ENCODE peak calls at places on chromosome 15, in seven cellular contexts. One of them, this sample, is unnamed.

GRCh38 chr15:59062985-59063384 is 42.0 kb upstream of the CCNB2 start:
- DNase-seq in cardiac fibroblast: peak; percentile 35
- DNase-seq in heart left ventricle: no peak
- DNase-seq in RWPE1: no peak
- DNase-seq in progenitor cell of endocrine pancreas: no peak
- DNase-seq in IMR-90: no peak
- DNase-seq in foreskin fibroblast: no peak
- DNase-seq in this sample: no peak

GRCh38 chr15:54374184-54374947 is 396.1 kb downstream of the UNC13C start:
- DNase-seq in RWPE1: no peak
- DNase-seq in progenitor cell of endocrine pancreas: no peak
- DNase-seq in IMR-90: no peak
- DNase-seq in heart left ventricle: no peak
- DNase-seq in foreskin fibroblast: no peak
- DNase-seq in cardiac fibroblast: no peak
- DNase-seq in this sample: no peak

GRCh38 chr15:74203914-74204431 is 1.4 kb upstream of the STRA6 start:
- DNase-seq in cardiac fibroblast: peak; percentile 26
- DNase-seq in heart left ventricle: no peak
- DNase-seq in progenitor cell of endocrine pancreas: no peak
- DNase-seq in foreskin fibroblast: no peak
- DNase-seq in IMR-90: peak; percentile 80
- DNase-seq in RWPE1: no peak
- DNase-seq in this sample: no peak

GRCh38 chr15:45871121-45871855 is 236.5 kb downstream of the SQOR start:
- DNase-seq in IMR-90: no peak
- DNase-seq in foreskin fibroblast: peak; percentile 78
- DNase-seq in heart left ventricle: no peak
- DNase-seq in progenitor cell of endocrine pancreas: no peak
- DNase-seq in RWPE1: no peak
- DNase-seq in cardiac fibroblast: peak; percentile 9
- DNase-seq in this sample: no peak

GRCh38 chr15:91521996-91522395 is 331.5 kb upstream of the SLCO3A1 start:
- DNase-seq in cardiac fibroblast: peak; percentile 78
- DNase-seq in foreskin fibroblast: peak; percentile 14
- DNase-seq in IMR-90: peak; percentile 82
- DNase-seq in progenitor cell of endocrine pancreas: no peak
- DNase-seq in RWPE1: no peak
- DNase-seq in heart left ventricle: no peak
- DNase-seq in this sample: no peak

GRCh38 chr15:65550681-65551098 is 20.4 kb downstream of the HACD3 start:
- DNase-seq in progenitor cell of endocrine pancreas: no peak
- DNase-seq in cardiac fibroblast: peak; percentile 18
- DNase-seq in foreskin fibroblast: no peak
- DNase-seq in RWPE1: no peak
- DNase-seq in IMR-90: peak; percentile 80
- DNase-seq in heart left ventricle: no peak
- DNase-seq in this sample: no peak

GRCh38 chr15:60790641-60791040 is 311.7 kb upstream of the ICE2 start:
- DNase-seq in heart left ventricle: no peak
- DNase-seq in IMR-90: no peak
- DNase-seq in foreskin fibroblast: no peak
- DNase-seq in cardiac fibroblast: no peak
- DNase-seq in RWPE1: peak; percentile 34
- DNase-seq in progenitor cell of endocrine pancreas: no peak
- DNase-seq in this sample: no peak

GRCh38 chr15:91965501-91966180 is 112.1 kb downstream of the SLCO3A1 start:
- DNase-seq in cardiac fibroblast: peak; percentile 73
- DNase-seq in progenitor cell of endocrine pancreas: no peak
- DNase-seq in heart left ventricle: no peak
- DNase-seq in foreskin fibroblast: peak; percentile 23
- DNase-seq in RWPE1: peak; percentile 91
- DNase-seq in IMR-90: peak; percentile 33
- DNase-seq in this sample: peak; percentile 77

GRCh38 chr15:22895465-22896190 is 57.2 kb downstream of the NIPA2 start:
- DNase-seq in IMR-90: peak; percentile 34
- DNase-seq in heart left ventricle: no peak
- DNase-seq in RWPE1: peak; percentile 98
- DNase-seq in foreskin fibroblast: peak; percentile 49
- DNase-seq in progenitor cell of endocrine pancreas: no peak
- DNase-seq in cardiac fibroblast: peak; percentile 49
- DNase-seq in this sample: peak; percentile 66

GRCh38 chr15:31262901-31263671 is 63.5 kb upstream of the KLF13 start:
- DNase-seq in heart left ventricle: no peak
- DNase-seq in IMR-90: peak; percentile 7
- DNase-seq in cardiac fibroblast: peak; percentile 43
- DNase-seq in RWPE1: peak; percentile 56
- DNase-seq in progenitor cell of endocrine pancreas: no peak
- DNase-seq in foreskin fibroblast: peak; percentile 39
- DNase-seq in this sample: no peak

GRCh38 chr15:31265090-31265870 is 61.4 kb upstream of the KLF13 start:
- DNase-seq in IMR-90: no peak
- DNase-seq in heart left ventricle: peak; percentile 4
- DNase-seq in progenitor cell of endocrine pancreas: no peak
- DNase-seq in cardiac fibroblast: no peak
- DNase-seq in RWPE1: no peak
- DNase-seq in foreskin fibroblast: no peak
- DNase-seq in this sample: no peak

GRCh38 chr15:31262143-31262530 is 64.5 kb upstream of the KLF13 start:
- DNase-seq in heart left ventricle: no peak
- DNase-seq in RWPE1: no peak
- DNase-seq in foreskin fibroblast: no peak
- DNase-seq in progenitor cell of endocrine pancreas: no peak
- DNase-seq in cardiac fibroblast: no peak
- DNase-seq in IMR-90: no peak
- DNase-seq in this sample: no peak

GRCh38 chr15:31264534-31265089 is 62.0 kb upstream of the KLF13 start:
- DNase-seq in RWPE1: no peak
- DNase-seq in heart left ventricle: peak; percentile 2
- DNase-seq in foreskin fibroblast: no peak
- DNase-seq in progenitor cell of endocrine pancreas: no peak
- DNase-seq in IMR-90: no peak
- DNase-seq in cardiac fibroblast: no peak
- DNase-seq in this sample: no peak

DNA sequence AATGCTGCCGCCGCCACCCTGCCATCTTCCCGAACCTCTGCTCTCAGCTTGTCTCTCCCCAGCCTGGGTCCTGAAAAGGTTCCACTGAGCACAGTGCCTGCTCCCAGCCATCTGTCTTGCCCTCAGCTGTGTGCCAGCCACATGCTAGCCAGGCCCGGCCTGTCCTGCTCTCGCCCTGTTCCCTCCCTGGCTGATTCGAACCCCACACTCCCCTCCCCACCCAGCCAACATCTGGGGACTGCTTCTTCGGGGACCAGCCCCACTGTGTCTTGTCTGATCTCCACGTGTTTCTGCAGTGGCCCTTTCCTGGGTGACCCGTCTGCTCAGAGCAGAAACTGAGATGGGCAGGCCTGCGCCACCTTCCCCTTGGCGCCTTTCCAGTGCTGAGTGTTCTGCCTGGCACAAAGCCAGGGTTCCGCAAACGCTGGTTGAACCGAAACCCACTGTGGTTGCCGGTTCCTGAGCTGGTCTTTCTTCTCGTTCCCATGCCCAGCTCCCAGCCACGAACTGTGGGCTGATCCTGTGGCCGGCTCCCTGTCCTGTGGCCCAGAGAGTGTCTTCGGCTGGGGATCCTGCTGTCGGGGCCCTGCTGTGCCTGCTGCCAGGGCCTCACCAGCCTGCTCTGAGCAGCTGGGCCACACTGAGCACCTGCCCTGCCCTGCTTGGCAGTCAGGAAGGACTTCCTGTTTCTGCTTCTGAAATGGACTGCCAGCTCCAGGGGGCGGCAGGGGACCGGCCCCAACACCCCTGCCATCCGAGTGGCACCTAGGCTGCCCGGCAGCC is 62.7 kb upstream of the KLF13 start:
- DNase-seq in foreskin fibroblast: no peak
- DNase-seq in heart left ventricle: peak; percentile 70
- DNase-seq in progenitor cell of endocrine pancreas: no peak
- DNase-seq in RWPE1: peak; percentile 38
- DNase-seq in IMR-90: no peak
- DNase-seq in cardiac fibroblast: no peak
- DNase-seq in this sample: peak; percentile 38
- TF ChIP-seq CTCF in foreskin fibroblast: no peak
- TF ChIP-seq CTCF in heart left ventricle: no peak
- TF ChIP-seq CTCF in progenitor cell of endocrine pancreas: no peak
- TF ChIP-seq CTCF in RWPE1: no peak
- TF ChIP-seq CTCF in IMR-90: no peak
- TF ChIP-seq CTCF in cardiac fibroblast: no peak
- TF ChIP-seq CTCF in this sample: no peak

GRCh38 chr15:82833283-82833682 is 23.9 kb downstream of the WHAMM start:
- DNase-seq in cardiac fibroblast: no peak
- DNase-seq in progenitor cell of endocrine pancreas: no peak
- DNase-seq in IMR-90: no peak
- DNase-seq in heart left ventricle: no peak
- DNase-seq in foreskin fibroblast: no peak
- DNase-seq in RWPE1: no peak
- DNase-seq in this sample: peak; percentile 17

GRCh38 chr15:82830427-82831173 is 21.2 kb downstream of the WHAMM start:
- DNase-seq in heart left ventricle: no peak
- DNase-seq in foreskin fibroblast: no peak
- DNase-seq in IMR-90: no peak
- DNase-seq in RWPE1: no peak
- DNase-seq in progenitor cell of endocrine pancreas: no peak
- DNase-seq in cardiac fibroblast: no peak
- DNase-seq in this sample: no peak

GRCh38 chr15:82831894-82832600 is 22.6 kb downstream of the WHAMM start:
- DNase-seq in foreskin fibroblast: no peak
- DNase-seq in progenitor cell of endocrine pancreas: no peak
- DNase-seq in IMR-90: no peak
- DNase-seq in RWPE1: no peak
- DNase-seq in heart left ventricle: no peak
- DNase-seq in cardiac fibroblast: no peak
- DNase-seq in this sample: no peak

GRCh38 chr15:82835391-82835917 is 26.0 kb downstream of the WHAMM start:
- DNase-seq in cardiac fibroblast: no peak
- DNase-seq in progenitor cell of endocrine pancreas: no peak
- DNase-seq in IMR-90: no peak
- DNase-seq in heart left ventricle: no peak
- DNase-seq in RWPE1: no peak
- DNase-seq in foreskin fibroblast: no peak
- DNase-seq in this sample: no peak

DNA sequence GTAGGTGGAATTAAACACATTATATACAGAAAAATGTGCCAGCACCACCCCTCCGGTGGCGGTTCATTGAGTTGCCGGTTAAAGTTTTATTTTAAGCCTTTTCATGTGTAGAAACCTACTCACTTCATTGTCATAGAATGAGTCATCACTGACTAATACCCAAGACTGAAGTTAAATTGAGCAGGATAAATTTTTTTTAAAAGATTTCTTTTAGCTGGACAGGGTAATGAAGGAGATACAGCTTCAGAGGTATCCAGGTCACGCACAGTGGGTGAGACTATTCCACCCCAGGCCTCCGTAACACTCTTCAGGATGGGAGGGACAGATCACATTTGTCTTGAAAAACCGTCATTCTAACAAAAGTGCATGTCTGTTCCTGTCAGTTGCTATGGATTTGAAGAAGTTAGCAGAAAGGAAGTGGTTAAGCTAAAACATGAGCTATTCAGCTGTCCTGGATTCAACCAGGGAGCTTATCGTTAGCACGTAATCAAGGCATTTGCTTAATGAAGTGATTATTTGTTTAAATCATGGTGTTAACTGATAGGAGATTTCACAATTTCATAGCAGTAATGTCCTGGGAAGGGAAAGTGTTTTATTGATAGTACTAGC is 23.3 kb downstream of the WHAMM start:
- DNase-seq in cardiac fibroblast: peak; percentile 90
- DNase-seq in heart left ventricle: no peak
- DNase-seq in progenitor cell of endocrine pancreas: no peak
- DNase-seq in RWPE1: peak; percentile 93
- DNase-seq in foreskin fibroblast: peak; percentile 77
- DNase-seq in IMR-90: peak; percentile 93
- DNase-seq in this sample: peak; percentile 41
- TF ChIP-seq CTCF in cardiac fibroblast: no peak
- TF ChIP-seq CTCF in heart left ventricle: no peak
- TF ChIP-seq CTCF in progenitor cell of endocrine pancreas: no peak
- TF ChIP-seq CTCF in RWPE1: no peak
- TF ChIP-seq CTCF in foreskin fibroblast: no peak
- TF ChIP-seq CTCF in IMR-90: no peak
- TF ChIP-seq CTCF in this sample: no peak

GRCh38 chr15:40352221-40352901 is 1.5 kb downstream of the PHGR1 start:
- DNase-seq in IMR-90: no peak
- DNase-seq in progenitor cell of endocrine pancreas: no peak
- DNase-seq in foreskin fibroblast: no peak
- DNase-seq in cardiac fibroblast: no peak
- DNase-seq in heart left ventricle: no peak
- DNase-seq in RWPE1: no peak
- DNase-seq in this sample: no peak
- TF ChIP-seq CTCF in IMR-90: no peak
- TF ChIP-seq CTCF in progenitor cell of endocrine pancreas: no peak
- TF ChIP-seq CTCF in foreskin fibroblast: no peak
- TF ChIP-seq CTCF in cardiac fibroblast: no peak
- TF ChIP-seq CTCF in heart left ventricle: no peak
- TF ChIP-seq CTCF in RWPE1: no peak
- TF ChIP-seq CTCF in this sample: no peak

GRCh38 chr15:100975043-100975442 is 55.9 kb downstream of the LRRK1 start:
- DNase-seq in RWPE1: no peak
- DNase-seq in progenitor cell of endocrine pancreas: no peak
- DNase-seq in foreskin fibroblast: no peak
- DNase-seq in heart left ventricle: no peak
- DNase-seq in IMR-90: no peak
- DNase-seq in cardiac fibroblast: no peak
- DNase-seq in this sample: no peak

GRCh38 chr15:100968043-100968966 is 49.1 kb downstream of the LRRK1 start:
- DNase-seq in RWPE1: no peak
- DNase-seq in heart left ventricle: no peak
- DNase-seq in progenitor cell of endocrine pancreas: no peak
- DNase-seq in foreskin fibroblast: peak; percentile 50
- DNase-seq in cardiac fibroblast: peak; percentile 66
- DNase-seq in IMR-90: peak; percentile 81
- DNase-seq in this sample: no peak

GRCh38 chr15:100972975-100973350 is 53.8 kb downstream of the LRRK1 start:
- DNase-seq in cardiac fibroblast: no peak
- DNase-seq in RWPE1: no peak
- DNase-seq in IMR-90: no peak
- DNase-seq in heart left ventricle: no peak
- DNase-seq in foreskin fibroblast: no peak
- DNase-seq in progenitor cell of endocrine pancreas: no peak
- DNase-seq in this sample: no peak

DNA sequence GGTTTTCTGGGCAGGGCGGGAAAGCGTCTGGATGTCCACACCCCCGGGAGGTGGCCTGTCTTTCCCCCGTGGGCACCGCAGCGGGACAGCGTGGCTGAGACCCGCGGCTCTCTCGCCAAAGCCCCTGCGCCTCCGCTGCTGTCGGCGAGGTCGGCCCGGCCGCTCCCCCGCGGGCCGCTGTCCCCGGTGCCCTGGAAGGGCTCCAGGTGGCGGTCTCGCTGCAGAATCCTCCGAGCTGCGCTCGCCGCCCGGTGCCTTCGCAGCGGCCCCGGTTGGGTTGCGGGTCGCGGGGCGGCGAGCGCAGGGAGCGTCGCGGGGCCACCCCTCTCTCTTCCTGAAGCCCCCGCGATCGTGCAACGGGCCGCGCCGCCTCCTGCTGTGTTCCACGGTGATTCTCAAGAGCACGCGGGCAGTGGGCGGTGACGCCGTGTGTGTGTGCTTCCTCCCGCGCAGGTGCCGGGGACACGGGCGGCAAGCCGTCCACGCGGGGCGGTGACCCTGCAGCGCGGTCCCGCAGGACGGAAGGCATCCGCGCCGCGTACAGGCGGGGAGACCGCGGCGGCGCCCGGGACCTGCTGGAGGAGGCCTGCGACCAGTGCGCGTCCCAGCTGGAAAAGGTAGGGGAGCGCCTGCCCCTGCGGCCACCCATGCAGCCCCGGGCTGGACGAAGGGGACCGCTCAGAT is 54.3 kb downstream of the LRRK1 start:
- DNase-seq in IMR-90: no peak
- DNase-seq in cardiac fibroblast: no peak
- DNase-seq in progenitor cell of endocrine pancreas: peak; percentile 25
- DNase-seq in foreskin fibroblast: no peak
- DNase-seq in RWPE1: no peak
- DNase-seq in heart left ventricle: no peak
- DNase-seq in this sample: no peak
- TF ChIP-seq CTCF in IMR-90: no peak
- TF ChIP-seq CTCF in cardiac fibroblast: no peak
- TF ChIP-seq CTCF in progenitor cell of endocrine pancreas: peak; percentile 17
- TF ChIP-seq CTCF in foreskin fibroblast: no peak
- TF ChIP-seq CTCF in RWPE1: no peak
- TF ChIP-seq CTCF in heart left ventricle: no peak
- TF ChIP-seq CTCF in this sample: no peak